ENCODE peak calls at places on chromosomes 3 and 15, in four cellular contexts. Q, K, T and Z are unnamed samples.

GRCh38 chr15:95284933-95285401 is 1045.5 kb upstream of the NR2F2 start:
- DNase-seq in T (no peak), Q (no peak), K (peak; percentile 79), Z (no peak)

GRCh38 chr15:85615930-85616329 is 178.8 kb downstream of the KLHL25 start:
- DNase-seq in T (no peak), Q (no peak), K (peak; percentile 58), Z (peak; percentile 76)

GRCh38 chr3:126780666-126781065 is 76.6 kb downstream of the CHCHD6 start:
- DNase-seq in T (no peak), K (no peak), Q (no peak), Z (no peak)

GRCh38 chr3:146839727-146840126 is 234.6 kb upstream of the PLSCR5 start:
- DNase-seq in K (no peak), Q (no peak), T (no peak), Z (no peak)

GRCh38 chr3:156298938-156299337 is 178.6 kb downstream of the KCNAB1 start:
- DNase-seq in T (no peak), Q (no peak), K (no peak), Z (no peak)

GRCh38 chr3:189978753-189979152 is 141.9 kb downstream of the P3H2 start:
- DNase-seq in T (no peak), K (no peak), Q (no peak), Z (no peak)

GRCh38 chr3:108106031-108106430 is 15.2 kb upstream of the CD47 start:
- DNase-seq in Q (no peak), T (no peak), K (peak; percentile 42), Z (no peak)

GRCh38 chr3:41141431-41142164 is 57.7 kb upstream of the CTNNB1 start:
- DNase-seq in T (peak; percentile 70), Q (no peak), K (no peak), Z (peak; percentile 48)

GRCh38 chr3:46239952-46240351 is 2.3 kb upstream of the CCR3 start:
- DNase-seq in Q (no peak), K (no peak), T (no peak), Z (no peak)

GRCh38 chr15:76169792-76170425 is 110.1 kb downstream of the TMEM266 start:
- DNase-seq in T (no peak), Q (no peak), K (no peak), Z (no peak)

GRCh38 chr3:196708467-196708866 is 3.6 kb downstream of the CEP19 start:
- DNase-seq in T (no peak), K (peak; percentile 12), Q (no peak), Z (no peak)

GRCh38 chr15:95324596-95325135 is 1005.8 kb upstream of the NR2F2 start:
- DNase-seq in K (no peak), T (no peak), Q (no peak), Z (no peak)

GRCh38 chr3:188400494-188401243 is 246.7 kb downstream of the LPP start:
- DNase-seq in Q (peak; percentile 33), K (no peak), T (no peak), Z (peak; percentile 22)

GRCh38 chr3:51711352-51712019 is 4.6 kb downstream of the GRM2 start:
- DNase-seq in K (no peak), T (no peak), Q (no peak), Z (no peak)

GRCh38 chr3:197888511-197888910 is 61.5 kb upstream of the RPL35A start:
- DNase-seq in K (no peak), Q (no peak), T (no peak), Z (no peak)